ENCODE peak calls at places on chromosome 2, in five cellular contexts. O, T, R, U and E are unnamed samples.

GRCh38 chr2:232887171-232887850 is 17.2 kb downstream of the SNORC start:
- DNase-seq in O (no peak), T (no peak), R (no peak), U (no peak), E (no peak)

GRCh38 chr2:888211-888801 is 62.3 kb upstream of the SNTG2 start:
- DNase-seq in O (no peak), T (no peak), R (no peak), U (no peak), E (no peak)

GRCh38 chr2:129277611-129278010 is 701.9 kb upstream of the RAB6C start:
- DNase-seq in O (no peak), T (no peak), R (no peak), U (no peak), E (no peak)

GRCh38 chr2:239685556-239685955 is 284.7 kb upstream of the HDAC4 start:
- DNase-seq in O (no peak), T (no peak), R (no peak), U (no peak), E (no peak)

GRCh38 chr2:161116463-161116960 is 43.7 kb upstream of the TANK start:
- DNase-seq in O (no peak), T (no peak), R (no peak), U (no peak), E (no peak)

GRCh38 chr2:135839713-135840112 is 2.7 kb upstream of the LCT start:
- DNase-seq in O (no peak), T (peak; percentile 87), R (no peak), U (no peak), E (peak; percentile 80)

GRCh38 chr2:76283355-76283754 is 572.6 kb upstream of the GCFC2 start:
- DNase-seq in O (no peak), T (no peak), R (no peak), U (no peak), E (no peak)

GRCh38 chr2:101418704-101419663 is 31.7 kb upstream of the CREG2 start:
- DNase-seq in O (peak; percentile 57), T (peak; percentile 84), R (no peak), U (peak; percentile 47), E (peak; percentile 59)

GRCh38 chr2:40299173-40299572 is 152.7 kb downstream of the SLC8A1 start:
- DNase-seq in O (no peak), T (no peak), R (no peak), U (no peak), E (no peak)

GRCh38 chr2:1628893-1629292 is 115.4 kb downstream of the PXDN start:
- DNase-seq in O (no peak), T (no peak), R (no peak), U (no peak), E (no peak)